ENCODE peak calls at places on chromosomes 6 and 20, in seven cellular contexts. A is psoas muscle; J is tibial artery; T is astrocyte of the cerebellum; K is HCT116; L is CD8-positive, alpha-beta T cell; X is CD4-positive, alpha-beta memory T cell. O is an unnamed sample.

GRCh38 chr6:74879234-74879633 is 326.6 kb downstream of the COL12A1 start:
- DNase-seq in T (no peak), J (no peak), K (no peak), X (no peak), A (no peak), L (no peak), O (no peak)

GRCh38 chr20:14336667-14337066 is 745 bp downstream of the FLRT3 start:
- DNase-seq in J (no peak), X (no peak), K (no peak), A (no peak), T (no peak), L (no peak), O (no peak)

GRCh38 chr6:140203611-140204553 is 829.4 kb upstream of the CITED2 start:
- DNase-seq in L (no peak), A (no peak), J (no peak), K (no peak), T (no peak), X (no peak), O (no peak)

GRCh38 chr6:152401978-152402377 is 235.2 kb downstream of the SYNE1 start:
- DNase-seq in A (no peak), J (no peak), T (no peak), X (no peak), L (no peak), K (peak; percentile 29), O (no peak)

GRCh38 chr6:33880746-33881145 is 76.9 kb upstream of the MLN start:
- DNase-seq in A (no peak), K (no peak), L (no peak), J (no peak), T (no peak), X (no peak), O (peak; percentile 62)

GRCh38 chr6:10507298-10507697 is 13.9 kb upstream of the GCNT2 start:
- DNase-seq in L (no peak), A (no peak), X (no peak), J (no peak), T (no peak), K (no peak), O (no peak)

GRCh38 chr6:132952998-132953397 is 138.6 kb downstream of the RPS12 start:
- DNase-seq in T (no peak), J (no peak), A (no peak), L (no peak), X (no peak), K (no peak), O (no peak)

GRCh38 chr6:24004062-24004461 is 122.0 kb upstream of the NRSN1 start:
- DNase-seq in T (peak; percentile 1), L (no peak), X (no peak), K (no peak), A (no peak), J (no peak), O (no peak)

GRCh38 chr6:113476937-113477839 is 380.0 kb upstream of the MARCKS start:
- DNase-seq in T (no peak), L (no peak), X (no peak), A (no peak), J (no peak), K (no peak), O (no peak)

GRCh38 chr6:162814417-162814988 is 86.7 kb downstream of the PACRG start:
- DNase-seq in T (no peak), X (no peak), K (no peak), L (no peak), J (no peak), A (no peak), O (no peak)

GRCh38 chr20:45487231-45487635 is 17.7 kb downstream of the WFDC2 start:
- DNase-seq in L (no peak), J (no peak), X (no peak), A (no peak), T (no peak), K (no peak), O (no peak)

GRCh38 chr6:33008944-33009861 is at the start of gene HLA-DOA:
- DNase-seq in L (peak; percentile 64), T (no peak), K (peak; percentile 28), A (no peak), X (no peak), J (no peak), O (no peak)

GRCh38 chr6:163340201-163340887 is 74.2 kb upstream of the QKI start:
- DNase-seq in A (no peak), X (no peak), L (no peak), T (no peak), K (no peak), J (no peak), O (no peak)

GRCh38 chr6:20877008-20877937 is 343.0 kb downstream of the CDKAL1 start:
- DNase-seq in J (peak; percentile 60), K (peak; percentile 95), A (peak; percentile 36), L (no peak), T (peak; percentile 54), X (no peak), O (peak; percentile 25)

GRCh38 chr6:137222376-137222775 is 3.2 kb upstream of the IFNGR1 start:
- DNase-seq in J (no peak), T (no peak), K (no peak), L (no peak), A (no peak), X (no peak), O (no peak)

GRCh38 chr6:143694560-143694959 is 16.8 kb downstream of the PHACTR2 start:
- DNase-seq in L (no peak), J (no peak), T (no peak), X (no peak), A (no peak), K (no peak), O (no peak)

GRCh38 chr20:61449916-61450315 is 197.9 kb downstream of the CDH4 start:
- DNase-seq in A (no peak), L (no peak), K (no peak), J (no peak), T (no peak), X (no peak), O (no peak)

GRCh38 chr20:37308098-37309050 is 18.9 kb downstream of the MANBAL start:
- DNase-seq in A (no peak), L (no peak), T (no peak), K (no peak), J (no peak), X (no peak), O (no peak)

GRCh38 chr20:58597021-58597940 is 53.8 kb upstream of the STX16 start:
- DNase-seq in L (no peak), K (no peak), T (no peak), A (peak; percentile 41), J (peak; percentile 77), X (no peak), O (peak; percentile 42)

GRCh38 chr6:113447088-113447831 is 409.9 kb upstream of the MARCKS start:
- DNase-seq in J (no peak), X (no peak), L (no peak), T (peak; percentile 76), K (no peak), A (no peak), O (no peak)

GRCh38 chr6:85389180-85389797 is 60.6 kb upstream of the NT5E start:
- DNase-seq in K (no peak), L (no peak), X (no peak), A (no peak), T (no peak), J (no peak), O (peak; percentile 37)

GRCh38 chr20:32263398-32263954 is 14.0 kb upstream of the KIF3B start:
- DNase-seq in T (no peak), J (no peak), L (no peak), X (no peak), A (no peak), K (no peak), O (no peak)

GRCh38 chr20:64266988-64267387 is 11.4 kb downstream of the PCMTD2 start:
- DNase-seq in K (no peak), J (no peak), A (no peak), L (no peak), X (no peak), T (no peak), O (no peak)

GRCh38 chr6:84224251-84224650 is 3.2 kb downstream of the CEP162 start:
- DNase-seq in K (no peak), X (no peak), T (peak; percentile 4), L (no peak), A (no peak), J (no peak), O (no peak)

GRCh38 chr6:84228198-84228543 is 728 bp upstream of the CEP162 start:
- DNase-seq in X (no peak), K (no peak), A (no peak), L (no peak), T (no peak), J (no peak), O (no peak)

GRCh38 chr6:84227044-84227433 is 404 bp downstream of the CEP162 start:
- DNase-seq in K (no peak), J (no peak), A (no peak), L (no peak), T (no peak), X (no peak), O (no peak)

GRCh38 chr6:84222426-84222825 is 5.0 kb downstream of the CEP162 start:
- DNase-seq in J (no peak), T (no peak), K (no peak), L (no peak), X (no peak), A (no peak), O (no peak)

GRCh38 chr6:84227434-84228197 is at the start of gene CEP162:
- DNase-seq in K (peak; percentile 72), L (peak; percentile 85), A (peak; percentile 92), J (peak; percentile 95), T (peak; percentile 63), X (peak; percentile 94), O (peak; percentile 98)
- H3K4me3 ChIP-seq in K (peak within 1 kb of the TSS; percentile 76), L (peak within 1 kb of the TSS; percentile 91), A (peak within 1 kb of the TSS; percentile 94), J (peak within 1 kb of the TSS; percentile 76), T (peak within 1 kb of the TSS; percentile 74), X (peak within 1 kb of the TSS; percentile 94), O (peak within 1 kb of the TSS; percentile 48)

GRCh38 chr20:53513489-53514298 is 79.9 kb downstream of the ZNF217 start:
- DNase-seq in T (no peak), A (no peak), L (no peak), K (no peak), J (no peak), X (no peak), O (peak; percentile 33)
- H3K4me3 ChIP-seq in T (no peak overlapping the region), A (no peak overlapping the region), L (no peak overlapping the region), K (no peak overlapping the region), J (no peak overlapping the region), X (no peak overlapping the region), O (no peak overlapping the region)

GRCh38 chr6:150684715-150685459 is 85.2 kb downstream of the PLEKHG1 start:
- DNase-seq in K (no peak), L (no peak), X (no peak), J (no peak), T (no peak), A (no peak), O (peak; percentile 58)
- H3K4me3 ChIP-seq in K (no peak overlapping the region), L (no peak overlapping the region), X (no peak overlapping the region), J (no peak overlapping the region), T (no peak overlapping the region), A (peak overlapping the region; percentile 58), O (no peak overlapping the region)

DNA sequence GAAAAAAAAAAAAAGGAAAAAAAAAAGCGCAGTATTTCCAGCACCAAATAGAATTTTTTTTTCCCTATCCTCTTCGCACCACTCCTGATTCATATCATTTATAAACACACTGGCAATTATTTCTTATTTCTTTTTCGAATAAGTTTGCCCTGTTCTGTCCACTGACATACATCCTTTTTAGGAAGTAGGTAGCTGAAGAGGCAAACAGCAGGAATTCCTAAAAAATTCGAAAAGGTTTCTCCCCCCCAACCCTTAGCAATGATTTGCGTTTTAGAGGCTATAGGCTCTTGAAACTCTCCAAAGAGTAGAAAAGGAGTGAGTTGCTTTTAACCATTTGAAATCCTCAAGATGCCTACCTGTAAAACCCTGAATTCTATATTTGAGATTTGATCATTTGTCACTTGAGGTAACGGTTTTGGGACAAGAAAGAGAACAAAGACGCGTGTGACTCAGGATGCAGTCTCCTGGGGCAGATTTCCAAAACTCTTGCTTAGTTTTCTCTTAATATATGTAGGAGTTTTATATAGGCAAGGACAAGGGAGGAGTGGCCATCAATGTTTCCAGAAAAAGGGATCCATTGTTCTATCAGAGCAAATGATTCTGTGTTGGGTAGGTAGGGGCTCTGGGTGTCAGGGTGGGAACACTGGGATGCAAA is 531 bp upstream of the CCN2 start:
- DNase-seq in X (no peak), L (no peak), A (no peak), T (no peak), J (no peak), K (no peak), O (no peak)
- H3K4me3 ChIP-seq in X (no peak overlapping the region), L (no peak overlapping the region), A (peak overlapping the region; percentile 70), T (peak overlapping the region; percentile 79), J (peak overlapping the region; percentile 89), K (peak overlapping the region; percentile 47), O (peak overlapping the region; percentile 58)

O was measured in mucosa of descending colon.